ENCODE peak calls at places on chromosomes 2 and 18, in four cellular contexts. B, H, G and P are unnamed samples.

GRCh38 chr2:227973241-227973640 is 101.8 kb downstream of the DAW1 start:
- DNase-seq in H (no peak), B (no peak), G (no peak), P (no peak)

GRCh38 chr2:217409939-217410820 is 550.3 kb upstream of the TNP1 start:
- DNase-seq in B (no peak), G (no peak), H (no peak), P (no peak)

GRCh38 chr2:60560734-60561649 is 7.5 kb upstream of the BCL11A start:
- DNase-seq in H (peak), B (no peak), G (peak), P (no peak)

GRCh38 chr2:56009758-56010534 is 86.4 kb upstream of the EFEMP1 start:
- DNase-seq in H (peak), G (peak), B (peak), P (no peak)

GRCh38 chr2:41966431-41966893 is 81.4 kb upstream of the PKDCC start:
- DNase-seq in B (no peak), G (peak), H (no peak), P (no peak)

GRCh38 chr18:58578321-58578720 is 50.6 kb downstream of the ALPK2 start:
- DNase-seq in B (no peak), G (no peak), H (no peak), P (no peak)

GRCh38 chr2:160214461-160215055 is 14.5 kb upstream of the ITGB6 start:
- DNase-seq in B (no peak), H (no peak), G (peak), P (no peak)

GRCh38 chr2:104929663-104930062 is 75.7 kb downstream of the POU3F3 start:
- DNase-seq in H (no peak), B (no peak), G (no peak), P (no peak)

GRCh38 chr2:103977681-103978080 is 876.2 kb upstream of the POU3F3 start:
- DNase-seq in B (no peak), G (no peak), H (no peak), P (no peak)

GRCh38 chr2:231673348-231673770 is 35.0 kb upstream of the PTMA start:
- DNase-seq in H (peak), B (peak), G (peak), P (peak)

GRCh38 chr18:39345321-39345720 is 1779.7 kb upstream of the CELF4 start:
- DNase-seq in G (no peak), B (no peak), H (no peak), P (no peak)

GRCh38 chr18:8391068-8391467 is 218.2 kb upstream of the RAB12 start:
- DNase-seq in B (no peak), H (no peak), G (no peak), P (no peak)

GRCh38 chr2:223614534-223614933 is 12.4 kb upstream of the SCG2 start:
- DNase-seq in B (no peak), G (no peak), H (no peak), P (no peak)

GRCh38 chr2:42618972-42619371 is 50.5 kb downstream of the MTA3 start:
- DNase-seq in B (no peak), H (no peak), G (no peak), P (no peak)

GRCh38 chr2:64145760-64146159 is 1.5 kb upstream of the PELI1 start:
- DNase-seq in H (no peak), B (no peak), G (no peak), P (no peak)

GRCh38 chr2:29015701-29016470 is 34.8 kb downstream of the TOGARAM2 start:
- DNase-seq in G (no peak), B (no peak), H (no peak), P (no peak)

GRCh38 chr18:56982756-56983155 is 164.1 kb upstream of the BOD1L2 start:
- DNase-seq in G (no peak), B (no peak), H (no peak), P (no peak)

GRCh38 chr2:110866496-110866895 is 134.1 kb downstream of the ACOXL start:
- DNase-seq in G (no peak), B (no peak), H (no peak), P (no peak)

GRCh38 chr18:26386002-26386401 is 159.8 kb downstream of the TAF4B start:
- DNase-seq in G (peak), H (no peak), B (no peak), P (no peak)

GRCh38 chr2:13193075-13193474 is 476.3 kb downstream of the TRIB2 start:
- DNase-seq in G (no peak), B (no peak), H (no peak), P (no peak)

GRCh38 chr18:59429608-59430007 is 70.5 kb upstream of the LMAN1 start:
- DNase-seq in H (no peak), G (no peak), B (no peak), P (no peak)

GRCh38 chr18:29226201-29226600 is 1049.3 kb upstream of the CDH2 start:
- DNase-seq in B (no peak), H (no peak), G (no peak), P (no peak)

GRCh38 chr2:28152585-28153284 is 239.9 kb upstream of the FOSL2 start:
- DNase-seq in G (no peak), H (no peak), B (no peak), P (no peak)

GRCh38 chr2:81196383-81196851 is 891.9 kb upstream of the LRRTM1 start:
- DNase-seq in H (no peak), G (no peak), B (no peak), P (no peak)

GRCh38 chr2:232203936-232204335 is 174.6 kb upstream of the ALPP start:
- DNase-seq in B (no peak), H (no peak), G (no peak), P (no peak)

GRCh38 chr2:190722825-190723224 is 73.9 kb downstream of the NAB1 start:
- DNase-seq in H (no peak), B (no peak), G (no peak), P (no peak)

GRCh38 chr2:113253453-113253852 is 25.3 kb downstream of the PAX8 start:
- DNase-seq in B (no peak), H (no peak), G (no peak), P (no peak)

GRCh38 chr2:64337314-64337713 is 116.6 kb upstream of the LGALSL start:
- DNase-seq in H (no peak), G (peak), B (no peak), P (no peak)

GRCh38 chr2:241895732-241896641 is 26.5 kb downstream of the RTP5 start:
- DNase-seq in B (no peak), H (no peak), G (no peak), P (no peak)

GRCh38 chr2:88069117-88069516 is 1.5 kb downstream of the SMYD1 start:
- DNase-seq in G (no peak), H (no peak), B (no peak), P (no peak)

GRCh38 chr18:24817150-24818068 is 357.0 kb downstream of the HRH4 start:
- DNase-seq in H (no peak), B (no peak), G (no peak), P (no peak)

GRCh38 chr2:36960005-36960675 is 6.2 kb downstream of the STRN start:
- DNase-seq in G (no peak), H (peak), B (no peak), P (no peak)

GRCh38 chr2:44169155-44169898 is 652 bp downstream of the PPM1B start:
- DNase-seq in G (peak), B (no peak), H (peak), P (peak)

GRCh38 chr2:44168684-44169154 is at the start of gene PPM1B:
- DNase-seq in B (no peak), G (no peak), H (no peak), P (peak)

GRCh38 chr2:44170337-44170736 is 1.7 kb downstream of the PPM1B start:
- DNase-seq in B (no peak), G (peak), H (no peak), P (no peak)

GRCh38 chr2:44172576-44172975 is 3.9 kb downstream of the PPM1B start:
- DNase-seq in B (no peak), H (no peak), G (no peak), P (no peak)

GRCh38 chr2:44171018-44171417 is 2.3 kb downstream of the PPM1B start:
- DNase-seq in G (peak), B (peak), H (no peak), P (no peak)
- H3K27ac ChIP-seq in G (no peak), B (peak), H (no peak), P (no peak)

DNA sequence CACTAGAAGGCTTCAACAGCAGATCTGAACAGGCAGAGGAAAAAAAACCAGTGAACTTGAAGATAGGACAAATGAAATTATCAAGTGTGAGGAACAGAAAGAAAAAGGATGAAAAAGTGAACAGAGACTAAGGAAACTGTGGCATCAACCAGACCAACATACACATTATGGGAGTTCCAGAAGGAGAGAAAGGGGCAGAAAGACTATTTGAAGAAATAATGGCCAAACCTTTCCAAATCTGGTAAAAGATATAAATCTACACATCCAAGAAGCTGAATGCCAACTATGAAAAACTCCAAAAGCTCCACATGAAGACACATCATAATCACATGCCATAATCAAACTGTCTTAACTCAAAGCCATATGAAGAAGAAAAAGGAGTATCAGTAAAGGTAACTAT is 79.8 kb downstream of the ROCK1 start:
- DNase-seq in H (no peak), B (no peak), G (no peak), P (no peak)
- TF ChIP-seq FOSL1 in H (no peak), B (no peak), G (no peak), P (no peak)

GRCh38 chr2:6973895-6974545 is 56.8 kb downstream of the RNF144A start:
- DNase-seq in G (no peak), B (peak), H (no peak), P (no peak)
- H3K27ac ChIP-seq in G (no peak), B (peak), H (no peak), P (no peak)

GRCh38 chr2:233358864-233359386 is 4.6 kb downstream of the DGKD start:
- DNase-seq in H (no peak), G (no peak), B (no peak), P (no peak)

GRCh38 chr2:233355916-233356315 is 1.6 kb downstream of the DGKD start:
- DNase-seq in H (no peak), G (no peak), B (no peak), P (no peak)

GRCh38 chr2:233359823-233360222 is 5.5 kb downstream of the DGKD start:
- DNase-seq in B (no peak), G (no peak), H (no peak), P (no peak)

GRCh38 chr2:233356546-233357308 is 2.4 kb downstream of the DGKD start:
- DNase-seq in H (no peak), G (no peak), B (no peak), P (no peak)

DNA sequence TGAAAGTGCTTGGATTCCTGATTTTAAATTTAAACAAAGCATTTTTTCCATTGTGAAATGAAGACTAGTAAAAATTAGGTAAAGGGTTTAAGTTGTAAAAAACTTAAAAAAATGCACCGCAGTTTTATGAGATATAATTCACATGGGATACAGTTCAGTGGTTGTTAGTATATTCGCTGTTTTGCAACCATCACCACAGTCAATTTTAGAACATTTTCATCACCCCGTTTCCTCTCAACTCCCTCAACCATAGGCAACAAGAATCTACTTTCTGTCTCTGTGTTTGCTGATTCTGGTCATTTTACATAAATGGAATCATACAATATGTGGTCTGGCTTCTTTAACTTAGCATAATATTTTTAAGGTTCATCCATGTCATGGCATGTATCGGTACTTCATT is 4.0 kb downstream of the DGKD start:
- DNase-seq in B (no peak), H (no peak), G (no peak), P (no peak)
- TF ChIP-seq FOSL1 in B (no peak), H (no peak), G (no peak), P (no peak)

GRCh38 chr2:159083601-159084000 is 115.2 kb downstream of the TANC1 start:
- DNase-seq in H (no peak), B (no peak), G (peak), P (no peak)

GRCh38 chr2:159084395-159085370 is 116.2 kb downstream of the TANC1 start:
- DNase-seq in H (no peak), B (no peak), G (no peak), P (no peak)

GRCh38 chr2:159086874-159087273 is 118.4 kb downstream of the TANC1 start:
- DNase-seq in H (no peak), B (no peak), G (no peak), P (no peak)

GRCh38 chr2:159088906-159089305 is 120.5 kb downstream of the TANC1 start:
- DNase-seq in H (no peak), G (no peak), B (no peak), P (no peak)

GRCh38 chr2:159086332-159086731 is 117.9 kb downstream of the TANC1 start:
- DNase-seq in G (no peak), B (no peak), H (no peak), P (no peak)
- H3K27ac ChIP-seq in G (no peak), B (no peak), H (no peak), P (no peak)